ENCODE peak calls at places on chromosomes 6 and 20, in seven cellular contexts. U is HCT116, R is H1, G is HepG2, A is GM12878, J is K562, Z is endothelial cell of umbilical vein. Y is an unnamed sample.

GRCh38 chr6:116210750-116211425 is 43.0 kb downstream of the TSPYL4 start:
- DNase-seq in U (no peak), R (no peak), G (no peak), A (no peak), J (no peak), Z (no peak), Y (no peak)

GRCh38 chr6:19153981-19154295 is 683.2 kb upstream of the ID4 start:
- DNase-seq in U (no peak), R (no peak), G (no peak), A (no peak), J (no peak), Z (no peak), Y (no peak)

GRCh38 chr6:95866732-95867131 is 149.0 kb upstream of the FUT9 start:
- DNase-seq in U (peak; percentile 18), R (no peak), G (peak; percentile 41), A (no peak), J (peak; percentile 6), Z (no peak), Y (no peak)

GRCh38 chr6:15793288-15793687 is 130.5 kb upstream of the DTNBP1 start:
- DNase-seq in U (no peak), R (no peak), G (no peak), A (no peak), J (peak; percentile 89), Z (no peak), Y (no peak)

GRCh38 chr6:51398064-51398740 is 579.5 kb downstream of the TFAP2B start:
- DNase-seq in U (no peak), R (no peak), G (no peak), A (peak; percentile 24), J (no peak), Z (no peak), Y (no peak)

GRCh38 chr6:52544325-52545022 is 32.4 kb downstream of the TRAM2 start:
- DNase-seq in U (no peak), R (no peak), G (peak; percentile 77), A (no peak), J (no peak), Z (peak; percentile 48), Y (no peak)

GRCh38 chr6:128158496-128158895 is 257.6 kb upstream of the THEMIS start:
- DNase-seq in U (no peak), R (no peak), G (no peak), A (no peak), J (no peak), Z (peak; percentile 77), Y (no peak)

GRCh38 chr6:78808933-78809332 is 58.4 kb upstream of the IRAK1BP1 start:
- DNase-seq in U (no peak), R (no peak), G (no peak), A (no peak), J (no peak), Z (no peak), Y (no peak)

GRCh38 chr6:34529665-34530327 is 26.3 kb downstream of the SPDEF start:
- DNase-seq in U (no peak), R (no peak), G (peak; percentile 38), A (no peak), J (no peak), Z (no peak), Y (no peak)

GRCh38 chr20:2165871-2166270 is 64.2 kb downstream of the STK35 start:
- DNase-seq in U (no peak), R (no peak), G (no peak), A (no peak), J (no peak), Z (no peak), Y (no peak)

GRCh38 chr20:54133434-54134427 is 40.1 kb downstream of the CYP24A1 start:
- DNase-seq in U (peak; percentile 63), R (no peak), G (peak; percentile 100), A (no peak), J (no peak), Z (no peak), Y (no peak)

GRCh38 chr6:88246654-88247053 is 80.5 kb upstream of the CNR1 start:
- DNase-seq in U (no peak), R (no peak), G (no peak), A (no peak), J (peak; percentile 77), Z (no peak), Y (no peak)

GRCh38 chr6:158468666-158469065 is 91.2 kb upstream of the TMEM181 start:
- DNase-seq in U (no peak), R (no peak), G (no peak), A (no peak), J (no peak), Z (no peak), Y (no peak)

GRCh38 chr6:73047801-73048200 is 177.5 kb downstream of the KHDC1L start:
- DNase-seq in U (no peak), R (no peak), G (no peak), A (no peak), J (no peak), Z (no peak), Y (no peak)

GRCh38 chr6:80553071-80553740 is 446.7 kb downstream of the BCKDHB start:
- DNase-seq in U (no peak), R (no peak), G (no peak), A (no peak), J (no peak), Z (no peak), Y (no peak)

GRCh38 chr6:35370799-35371493 is 28.6 kb downstream of the PPARD start:
- DNase-seq in U (no peak), R (no peak), G (no peak), A (no peak), J (no peak), Z (no peak), Y (no peak)

GRCh38 chr20:45782890-45783289 is 8.8 kb downstream of the WFDC3 start:
- DNase-seq in U (peak; percentile 39), R (no peak), G (no peak), A (no peak), J (no peak), Z (no peak), Y (no peak)

DNA sequence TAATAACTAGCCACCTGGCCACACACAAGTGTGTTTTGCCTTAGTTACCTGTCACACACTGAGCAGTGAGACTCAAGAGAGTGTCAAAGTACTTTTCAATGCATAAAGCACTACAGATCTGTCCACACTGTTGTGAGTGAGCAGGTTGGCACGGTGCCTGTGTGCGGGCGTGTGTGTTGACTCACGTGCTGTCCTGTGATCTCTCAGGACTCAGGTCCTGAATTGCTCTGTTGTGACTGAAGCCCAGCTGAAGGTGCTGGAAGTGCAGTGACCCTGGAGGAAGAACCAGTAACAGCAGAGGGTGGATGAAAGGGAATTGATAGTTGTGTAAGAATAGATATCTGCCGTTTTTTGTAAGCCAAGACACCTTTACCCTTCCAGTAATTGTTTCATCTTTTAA is 18.3 kb downstream of the SLC16A10 start:
- DNase-seq in U (peak; percentile 68), R (no peak), G (peak; percentile 97), A (no peak), J (peak; percentile 15), Z (peak; percentile 51), Y (no peak)
- TF ChIP-seq EZH2 in U (no peak), R (no peak), G (no peak), A (no peak), J (no peak), Z (no peak), Y (no peak)

GRCh38 chr6:11260249-11261038 is 28.0 kb upstream of the NEDD9 start:
- DNase-seq in U (no peak), R (no peak), G (no peak), A (no peak), J (no peak), Z (no peak), Y (no peak)

GRCh38 chr6:11265932-11266331 is 33.5 kb upstream of the NEDD9 start:
- DNase-seq in U (no peak), R (no peak), G (no peak), A (no peak), J (no peak), Z (no peak), Y (no peak)

GRCh38 chr6:11264100-11264499 is 31.6 kb upstream of the NEDD9 start:
- DNase-seq in U (no peak), R (peak; percentile 56), G (no peak), A (no peak), J (peak; percentile 35), Z (no peak), Y (no peak)

GRCh38 chr6:11262231-11262630 is 29.8 kb upstream of the NEDD9 start:
- DNase-seq in U (no peak), R (no peak), G (no peak), A (no peak), J (no peak), Z (peak; percentile 18), Y (no peak)

GRCh38 chr6:11263185-11263817 is 30.8 kb upstream of the NEDD9 start:
- DNase-seq in U (no peak), R (no peak), G (peak; percentile 44), A (no peak), J (no peak), Z (peak; percentile 86), Y (no peak)
- TF ChIP-seq POLR2AphosphoS5 in U (no peak), R (no peak), G (no peak), A (no peak), J (no peak), Z (peak; percentile 58), Y (no peak)

GRCh38 chr20:33673115-33673410 is 1.2 kb downstream of the NECAB3 start:
- DNase-seq in U (no peak), R (no peak), G (no peak), A (no peak), J (no peak), Z (no peak), Y (no peak)
- H3K9ac ChIP-seq in U (peak overlapping the region; percentile 89), R (no peak overlapping the region), G (peak overlapping the region; percentile 94), A (peak overlapping the region; percentile 59), J (peak overlapping the region; percentile 89), Z (no peak overlapping the region), Y (peak overlapping the region; percentile 87)

DNA sequence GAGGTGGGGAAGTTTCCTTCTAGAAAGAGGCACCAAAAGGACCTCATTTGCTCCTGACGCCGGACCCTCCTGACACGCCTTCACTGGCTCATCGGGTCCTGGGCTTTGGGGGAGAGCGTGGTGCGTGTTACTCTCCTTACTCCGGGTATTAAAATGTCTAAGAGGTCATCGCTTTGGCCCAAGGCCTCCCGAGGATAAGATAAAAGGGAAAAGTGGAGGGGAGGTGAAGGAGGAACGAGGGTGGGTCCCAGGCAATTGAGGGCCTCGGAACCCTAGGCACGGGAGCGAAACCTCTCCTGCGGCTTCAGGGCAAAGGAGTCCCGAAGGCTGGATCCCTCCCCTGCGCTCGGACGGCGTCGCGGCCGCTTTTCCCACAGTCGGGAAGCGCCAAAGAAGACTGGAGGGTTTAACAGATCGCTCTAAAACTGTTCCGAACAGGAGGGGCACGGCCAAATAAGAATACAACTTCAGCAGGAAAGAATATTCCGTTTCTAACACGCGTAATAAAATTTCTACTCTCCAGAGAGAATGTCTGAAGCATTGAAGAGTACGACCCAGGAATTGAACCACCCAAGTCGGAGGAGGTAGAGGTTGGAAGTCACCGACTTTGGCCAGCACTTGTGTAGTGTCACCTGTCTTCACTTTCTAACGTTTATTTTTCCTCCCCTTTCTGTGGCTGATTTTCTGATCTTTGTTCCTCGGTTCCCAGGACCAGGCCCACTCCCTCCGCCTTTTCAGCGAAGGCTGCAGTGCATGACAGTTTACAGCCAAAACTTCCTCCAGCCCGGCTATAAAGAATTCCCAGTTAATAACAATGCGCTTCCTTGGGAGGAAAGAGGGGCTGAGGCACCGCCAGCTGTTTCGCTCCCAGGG is 2.1 kb upstream of the TBXT start:
- DNase-seq in U (no peak), R (no peak), G (no peak), A (no peak), J (no peak), Z (no peak), Y (no peak)
- TF ChIP-seq EZH2 in U (no peak), R (peak; percentile 97), G (peak; percentile 85), A (no peak), J (no peak), Z (peak; percentile 69), Y (no peak)

DNA sequence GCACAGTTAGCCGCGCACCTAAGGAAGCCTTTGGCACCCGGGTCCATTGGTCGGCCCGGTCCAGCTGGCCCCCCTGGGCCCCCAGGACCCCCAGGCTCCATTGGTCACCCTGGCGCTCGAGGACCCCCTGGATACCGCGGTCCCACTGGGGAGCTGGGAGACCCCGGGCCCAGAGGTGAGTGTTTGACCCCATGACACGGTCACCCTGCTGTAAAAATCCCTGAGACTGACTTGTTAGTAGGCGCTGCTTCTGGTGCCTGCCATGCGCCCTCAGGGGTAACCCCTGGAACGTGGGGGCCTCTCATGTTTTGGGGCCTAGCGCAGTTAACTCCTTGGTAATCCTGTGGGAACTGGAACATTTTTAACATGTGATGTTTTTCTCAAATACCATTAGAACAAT is 20.2 kb downstream of the COL9A3 start:
- DNase-seq in U (no peak), R (no peak), G (no peak), A (no peak), J (no peak), Z (no peak), Y (no peak)
- TF ChIP-seq POLR2AphosphoS5 in U (no peak), R (no peak), G (no peak), A (no peak), J (no peak), Z (no peak), Y (no peak)